ENCODE peak calls at places on chromosomes 1 and 21, in four cellular contexts. E, D, T and B are unnamed samples.

GRCh38 chr1:11952455-11953109 is 18.1 kb downstream of the PLOD1 start:
- DNase-seq in E (no peak), D (no peak), T (no peak), B (no peak)

GRCh38 chr1:204203206-204203767 is 7.0 kb upstream of the KISS1 start:
- DNase-seq in E (no peak), D (no peak), T (no peak), B (no peak)

GRCh38 chr1:75723989-75724471 is 479 bp upstream of the ACADM start:
- DNase-seq in E (peak), D (peak), T (peak), B (no peak)

GRCh38 chr1:94081566-94082344 is 39.2 kb downstream of the ABCA4 start:
- DNase-seq in E (no peak), D (no peak), T (no peak), B (no peak)

GRCh38 chr21:24280591-24280990 is 1326.7 kb downstream of the MRPL39 start:
- DNase-seq in E (no peak), D (no peak), T (no peak), B (no peak)

GRCh38 chr21:34736116-34736870 is 67.5 kb downstream of the CLIC6 start:
- DNase-seq in E (no peak), D (no peak), T (no peak), B (no peak)

GRCh38 chr1:192573499-192573898 is 2.1 kb upstream of the RGS1 start:
- DNase-seq in E (no peak), D (no peak), T (no peak), B (no peak)

GRCh38 chr21:27043377-27043776 is 76.5 kb upstream of the ADAMTS5 start:
- DNase-seq in E (no peak), D (no peak), T (no peak), B (no peak)

GRCh38 chr1:193181985-193182384 is 4.4 kb downstream of the B3GALT2 start:
- DNase-seq in E (no peak), D (no peak), T (no peak), B (no peak)

GRCh38 chr21:37587635-37588177 is 221.1 kb downstream of the DYRK1A start:
- DNase-seq in E (no peak), D (no peak), T (peak), B (no peak)

GRCh38 chr1:94658221-94658620 is 116.7 kb upstream of the F3 start:
- DNase-seq in E (peak), D (no peak), T (peak), B (no peak)

GRCh38 chr21:18298228-18298627 is 53.6 kb downstream of the CHODL start:
- DNase-seq in E (no peak), D (no peak), T (no peak), B (no peak)

GRCh38 chr1:115837386-115837761 is 3.6 kb downstream of the NHLH2 start:
- DNase-seq in E (no peak), D (no peak), T (no peak), B (no peak)

GRCh38 chr1:206901944-206902343 is 4.7 kb downstream of the IL24 start:
- DNase-seq in E (no peak), D (no peak), T (no peak), B (no peak)

GRCh38 chr21:29360799-29361765 is 62.4 kb downstream of the BACH1 start:
- DNase-seq in E (no peak), D (no peak), T (no peak), B (no peak)

GRCh38 chr1:14608308-14608707 is 9.8 kb downstream of the KAZN start:
- DNase-seq in E (no peak), D (no peak), T (no peak), B (no peak)

GRCh38 chr1:83060216-83060615 is 938.7 kb downstream of the TTLL7 start:
- DNase-seq in E (no peak), D (no peak), T (no peak), B (no peak)

GRCh38 chr1:179310721-179311120 is 17.1 kb downstream of the SOAT1 start:
- DNase-seq in E (no peak), D (no peak), T (no peak), B (no peak)

GRCh38 chr1:38508272-38508671 is 351.3 kb downstream of the RRAGC start:
- DNase-seq in E (no peak), D (no peak), T (no peak), B (no peak)

GRCh38 chr1:9573723-9574122 is 15.0 kb upstream of the TMEM201 start:
- DNase-seq in E (no peak), D (no peak), T (no peak), B (no peak)

GRCh38 chr1:36023098-36023769 is 60.7 kb upstream of the TEKT2 start:
- DNase-seq in E (no peak), D (no peak), T (no peak), B (peak)

GRCh38 chr1:48916121-48917069 is 139.7 kb upstream of the BEND5 start:
- DNase-seq in E (peak), D (no peak), T (peak), B (no peak)

GRCh38 chr1:190478193-190479007 is 736 bp upstream of the BRINP3 start:
- DNase-seq in E (no peak), D (no peak), T (peak), B (no peak)

GRCh38 chr1:6163191-6163972 is 16.7 kb downstream of the CHD5 start:
- DNase-seq in E (no peak), D (no peak), T (no peak), B (no peak)

GRCh38 chr1:10975567-10976326 is 36.7 kb upstream of the TARDBP start:
- DNase-seq in E (peak), D (no peak), T (no peak), B (no peak)

GRCh38 chr1:43454270-43455011 is 710 bp upstream of the HYI start:
- DNase-seq in E (no peak), D (peak), T (peak), B (peak)

GRCh38 chr1:209601809-209602657 is 18.5 kb downstream of the CAMK1G start:
- DNase-seq in E (peak), D (no peak), T (no peak), B (no peak)

GRCh38 chr1:39103321-39104157 is 77.4 kb downstream of the NDUFS5 start:
- DNase-seq in E (no peak), D (no peak), T (no peak), B (no peak)

GRCh38 chr1:227919916-227920315 is 27.8 kb downstream of the WNT9A start:
- DNase-seq in E (no peak), D (no peak), T (no peak), B (no peak)

GRCh38 chr1:195745170-195746009 is 862.9 kb downstream of the KCNT2 start:
- DNase-seq in E (no peak), D (no peak), T (no peak), B (no peak)

GRCh38 chr1:223748773-223749733 is 36.7 kb downstream of the CAPN2 start:
- DNase-seq in E (no peak), D (peak), T (peak), B (peak)

GRCh38 chr1:183693521-183693920 is 40.4 kb upstream of the APOBEC4 start:
- DNase-seq in E (no peak), D (no peak), T (no peak), B (no peak)

GRCh38 chr1:36717431-36717830 is 234.7 kb upstream of the CSF3R start:
- DNase-seq in E (no peak), D (no peak), T (no peak), B (no peak)

GRCh38 chr1:67041836-67042503 is 12.0 kb downstream of the SLC35D1 start:
- DNase-seq in E (no peak), D (no peak), T (no peak), B (no peak)

GRCh38 chr1:166302919-166303758 is 136.3 kb upstream of the FAM78B start:
- DNase-seq in E (no peak), D (no peak), T (no peak), B (no peak)
- TF ChIP-seq TAF1 in E (no peak), D (no peak), T (no peak), B (no peak)

GRCh38 chr1:219058891-219059820 is 114.5 kb upstream of the LYPLAL1 start:
- DNase-seq in E (no peak), D (no peak), T (no peak), B (no peak)
- TF ChIP-seq POLR2AphosphoS5 in E (no peak), D (no peak), T (no peak), B (no peak)

DNA sequence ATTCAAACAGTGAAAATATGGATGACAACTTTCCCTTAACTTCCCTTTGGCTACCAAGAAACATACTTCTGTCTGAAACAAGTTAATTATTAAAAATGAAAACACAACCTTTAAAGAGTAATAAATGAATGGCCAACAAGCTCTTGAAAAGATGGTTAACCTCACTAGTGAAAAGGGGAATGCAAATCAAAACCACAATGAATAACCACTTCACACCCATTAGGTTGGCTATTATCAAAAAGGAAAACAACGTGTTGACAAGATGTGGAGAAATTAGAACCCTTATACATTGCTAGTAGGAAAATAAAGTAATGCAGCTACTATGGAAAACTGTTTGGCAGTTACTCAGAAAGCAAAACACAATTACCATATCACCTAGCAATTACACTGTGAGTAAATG is 14.1 kb downstream of the COP1 start:
- DNase-seq in E (no peak), D (no peak), T (no peak), B (no peak)
- TF ChIP-seq TAF1 in E (no peak), D (no peak), T (no peak), B (no peak)

DNA sequence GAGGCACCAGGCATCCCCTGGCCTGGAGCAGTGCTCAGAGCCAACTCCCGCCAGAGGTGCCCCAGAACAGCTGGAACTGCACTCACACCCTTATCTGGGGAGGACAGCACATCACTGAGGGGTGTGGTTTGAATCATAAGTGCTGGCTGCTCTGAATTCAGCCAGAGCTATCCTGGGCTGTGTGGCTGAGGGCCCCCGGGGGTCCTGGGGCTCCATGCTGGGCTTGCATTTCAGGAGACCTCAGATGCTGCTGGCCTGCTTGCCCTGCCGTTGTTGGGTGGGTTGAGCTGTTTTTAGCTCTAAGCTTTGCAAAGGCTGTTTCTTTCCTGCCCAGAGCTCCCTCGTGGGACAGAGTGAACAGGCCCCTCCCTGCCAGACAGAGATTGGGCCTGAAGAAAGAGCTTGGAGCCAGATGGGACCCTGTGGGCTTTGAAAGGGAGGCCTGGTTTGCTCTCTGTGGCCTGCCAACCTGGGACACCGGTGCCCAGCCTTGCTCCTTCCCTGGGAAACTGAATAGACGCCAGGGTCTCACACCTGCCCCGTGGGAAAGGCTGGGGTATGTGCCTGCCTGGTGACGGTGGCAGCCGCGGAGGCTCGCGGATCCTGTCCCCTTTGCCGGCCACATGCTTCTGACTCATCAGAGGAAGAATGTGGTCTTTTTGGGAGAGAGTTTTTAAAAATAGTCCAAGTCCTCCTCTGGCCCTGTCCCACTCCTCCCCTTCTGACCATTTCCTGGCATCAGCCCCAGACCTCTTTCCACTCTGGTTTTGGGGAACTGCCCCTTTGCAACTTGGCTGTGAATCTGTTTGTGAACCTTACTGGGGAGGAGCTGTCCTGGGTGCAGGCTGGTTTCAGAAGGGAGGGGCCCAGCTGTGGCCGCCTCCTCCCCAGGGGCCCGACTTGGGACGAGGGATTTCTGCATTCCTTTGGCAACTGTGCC is 30.0 kb downstream of the ARHGEF10L start:
- DNase-seq in E (peak), D (no peak), T (no peak), B (no peak)
- TF ChIP-seq POLR2AphosphoS5 in E (no peak), D (no peak), T (no peak), B (no peak)

DNA sequence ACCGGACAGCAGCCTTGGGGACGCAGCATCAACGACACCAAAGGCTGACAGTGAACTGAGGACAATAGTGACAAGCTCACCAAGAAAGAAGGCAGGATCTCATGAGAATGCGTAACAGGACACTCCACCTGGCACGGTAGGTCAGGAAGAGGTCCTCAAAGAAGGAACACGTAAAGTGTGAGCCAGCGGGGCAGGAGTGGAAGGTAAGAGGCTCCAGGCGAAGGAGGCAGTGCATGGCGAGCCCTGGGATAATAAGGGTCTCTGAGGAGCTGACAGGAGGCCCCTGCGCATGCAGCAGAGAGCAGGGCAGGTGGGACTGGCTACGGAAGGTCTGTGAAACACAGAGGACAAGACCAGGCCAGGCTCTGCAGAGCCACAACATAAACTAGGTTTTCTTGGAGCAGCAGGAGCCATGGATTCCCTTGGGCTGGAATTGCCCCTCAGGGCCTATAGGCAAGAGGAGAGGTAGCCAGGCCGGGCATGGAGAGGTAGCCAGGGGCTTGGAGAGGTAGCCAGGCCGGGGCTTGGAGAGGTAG is 8.2 kb downstream of the LSS start:
- DNase-seq in E (no peak), D (no peak), T (no peak), B (no peak)
- TF ChIP-seq TAF1 in E (no peak), D (no peak), T (no peak), B (no peak)

GRCh38 chr1:155083865-155084721 is 5.5 kb downstream of the EFNA3 start:
- DNase-seq in E (peak), D (no peak), T (no peak), B (no peak)

GRCh38 chr1:155081472-155082300 is 3.0 kb downstream of the EFNA3 start:
- DNase-seq in E (no peak), D (no peak), T (peak), B (no peak)

GRCh38 chr1:155084722-155085503 is 6.3 kb downstream of the EFNA3 start:
- DNase-seq in E (peak), D (peak), T (peak), B (peak)

GRCh38 chr1:155082301-155082940 is 3.8 kb downstream of the EFNA3 start:
- DNase-seq in E (no peak), D (no peak), T (peak), B (no peak)

DNA sequence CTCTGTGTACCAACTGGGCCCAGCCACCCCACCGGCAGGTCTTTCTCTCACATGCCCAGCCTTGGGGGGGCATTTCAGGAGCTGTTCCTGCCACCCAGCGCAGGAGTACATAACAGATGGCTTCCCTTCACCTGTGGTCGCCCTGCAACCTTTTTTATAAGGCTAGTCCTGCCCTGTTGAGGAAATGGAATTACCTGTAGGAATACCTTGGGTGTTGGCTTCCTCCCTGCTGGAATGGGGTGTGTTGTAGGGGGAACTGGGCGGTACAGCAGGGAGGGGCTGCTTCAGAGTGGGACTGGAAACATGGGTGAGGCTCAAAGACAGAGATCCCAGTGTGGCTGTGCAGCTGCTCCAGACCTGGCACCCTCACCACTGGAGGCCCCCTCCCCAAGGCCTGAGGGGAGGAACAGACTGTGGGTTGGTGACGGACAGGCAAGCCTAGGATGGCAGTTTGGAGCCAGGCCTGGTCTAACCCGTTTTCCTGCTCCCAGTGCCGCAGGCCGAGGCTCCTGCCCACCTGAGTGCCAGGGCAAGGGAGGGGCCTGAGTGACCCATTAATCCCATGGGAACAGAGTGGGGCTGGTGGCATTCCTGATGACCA is 4.4 kb downstream of the EFNA3 start:
- DNase-seq in E (no peak), D (no peak), T (no peak), B (no peak)
- TF ChIP-seq POLR2AphosphoS5 in E (no peak), D (no peak), T (no peak), B (no peak)